ENCODE peak calls at places on chromosomes 5 and 9, in four cellular contexts. One of them, this sample, is unnamed.
A peak's percentile ranks its signal among the peaks of the same experiment; 100 is the strongest.

GRCh38 chr9:4424891-4425290 is 65.4 kb upstream of the SLC1A1 start:
- DNase-seq in BJ: no peak
- DNase-seq in ovary: no peak
- DNase-seq in Calu3: no peak
- DNase-seq in this sample: no peak

GRCh38 chr5:58185397-58186195 is 274.3 kb downstream of the PLK2 start:
- DNase-seq in BJ: no peak
- DNase-seq in ovary: no peak
- DNase-seq in Calu3: peak; percentile 6
- DNase-seq in this sample: no peak

GRCh38 chr9:101592788-101593187 is 2.0 kb downstream of the PPP3R2 start:
- DNase-seq in Calu3: no peak
- DNase-seq in BJ: no peak
- DNase-seq in ovary: no peak
- DNase-seq in this sample: no peak

GRCh38 chr5:126003309-126003708 is 419.9 kb upstream of the GRAMD2B start:
- DNase-seq in Calu3: no peak
- DNase-seq in BJ: peak; percentile 31
- DNase-seq in ovary: peak; percentile 65
- DNase-seq in this sample: peak; percentile 31

GRCh38 chr9:73565833-73566465 is 414.3 kb downstream of the ANXA1 start:
- DNase-seq in BJ: no peak
- DNase-seq in Calu3: peak; percentile 41
- DNase-seq in ovary: no peak
- DNase-seq in this sample: no peak

GRCh38 chr9:125509476-125509875 is 197.5 kb downstream of the MAPKAP1 start:
- DNase-seq in BJ: peak; percentile 53
- DNase-seq in ovary: no peak
- DNase-seq in Calu3: no peak
- DNase-seq in this sample: no peak

GRCh38 chr5:138981131-138981530 is 106.0 kb upstream of the LRRTM2 start:
- DNase-seq in ovary: no peak
- DNase-seq in Calu3: no peak
- DNase-seq in BJ: no peak
- DNase-seq in this sample: no peak

GRCh38 chr9:99345936-99346335 is 123.9 kb downstream of the SEC61B start:
- DNase-seq in Calu3: no peak
- DNase-seq in BJ: no peak
- DNase-seq in ovary: no peak
- DNase-seq in this sample: no peak

GRCh38 chr5:74586831-74587230 is 53.7 kb downstream of the ENC1 start:
- DNase-seq in ovary: no peak
- DNase-seq in BJ: no peak
- DNase-seq in Calu3: no peak
- DNase-seq in this sample: no peak

GRCh38 chr9:100472725-100473261 is at the start of gene TMEFF1:
- DNase-seq in ovary: peak; percentile 15
- DNase-seq in BJ: no peak
- DNase-seq in Calu3: peak; percentile 55
- DNase-seq in this sample: no peak

GRCh38 chr9:4292781-4293180 is 7.1 kb downstream of the GLIS3 start:
- DNase-seq in BJ: no peak
- DNase-seq in ovary: no peak
- DNase-seq in Calu3: no peak
- DNase-seq in this sample: no peak

GRCh38 chr5:149912226-149912864 is 32.2 kb downstream of the PDE6A start:
- DNase-seq in Calu3: no peak
- DNase-seq in BJ: no peak
- DNase-seq in ovary: no peak
- DNase-seq in this sample: no peak

GRCh38 chr5:13659391-13659790 is 285.1 kb downstream of the DNAH5 start:
- DNase-seq in Calu3: no peak
- DNase-seq in BJ: no peak
- DNase-seq in ovary: no peak
- DNase-seq in this sample: no peak

GRCh38 chr5:78345485-78345884 is 14.9 kb upstream of the SCAMP1 start:
- DNase-seq in BJ: no peak
- DNase-seq in ovary: no peak
- DNase-seq in Calu3: no peak
- DNase-seq in this sample: no peak

GRCh38 chr5:106940301-106940846 is 730.4 kb downstream of the EFNA5 start:
- DNase-seq in Calu3: no peak
- DNase-seq in BJ: no peak
- DNase-seq in ovary: no peak
- DNase-seq in this sample: no peak

GRCh38 chr5:93790401-93790800 is 49.0 kb upstream of the POU5F2 start:
- DNase-seq in ovary: no peak
- DNase-seq in BJ: no peak
- DNase-seq in Calu3: no peak
- DNase-seq in this sample: no peak

GRCh38 chr5:169581580-169582227 is 1.9 kb upstream of the SPDL1 start:
- DNase-seq in Calu3: peak; percentile 71
- DNase-seq in ovary: peak; percentile 13
- DNase-seq in BJ: no peak
- DNase-seq in this sample: no peak

GRCh38 chr5:10481241-10481932 is 39.7 kb downstream of the ROPN1L start:
- DNase-seq in Calu3: no peak
- DNase-seq in BJ: no peak
- DNase-seq in ovary: no peak
- DNase-seq in this sample: no peak

GRCh38 chr9:79569814-79570448 is 1.8 kb upstream of the TLE4 start:
- DNase-seq in BJ: no peak
- DNase-seq in Calu3: no peak
- DNase-seq in ovary: no peak
- DNase-seq in this sample: no peak

GRCh38 chr5:80834710-80835109 is 125.5 kb upstream of the RASGRF2 start:
- DNase-seq in BJ: no peak
- DNase-seq in ovary: no peak
- DNase-seq in Calu3: no peak
- DNase-seq in this sample: no peak

GRCh38 chr9:130200038-130200979 is 28.1 kb downstream of the NCS1 start:
- DNase-seq in ovary: no peak
- DNase-seq in Calu3: no peak
- DNase-seq in BJ: no peak
- DNase-seq in this sample: no peak

GRCh38 chr5:43157068-43157467 is 35.0 kb upstream of the NIM1K start:
- DNase-seq in ovary: no peak
- DNase-seq in BJ: no peak
- DNase-seq in Calu3: no peak
- DNase-seq in this sample: no peak

GRCh38 chr5:56534102-56534501 is 281.2 kb upstream of the MAP3K1 start:
- DNase-seq in BJ: no peak
- DNase-seq in Calu3: peak; percentile 71
- DNase-seq in ovary: no peak
- DNase-seq in this sample: no peak

GRCh38 chr5:6393596-6394194 is 15.3 kb upstream of the MED10 start:
- DNase-seq in BJ: no peak
- DNase-seq in Calu3: no peak
- DNase-seq in ovary: no peak
- DNase-seq in this sample: no peak

GRCh38 chr9:114791736-114792135 is 14.1 kb downstream of the TNFSF15 start:
- DNase-seq in Calu3: no peak
- DNase-seq in BJ: no peak
- DNase-seq in ovary: no peak
- DNase-seq in this sample: no peak

GRCh38 chr9:128835246-128836210 is 5.9 kb upstream of the SPOUT1 start:
- DNase-seq in ovary: no peak
- DNase-seq in Calu3: no peak
- DNase-seq in BJ: no peak
- DNase-seq in this sample: no peak

GRCh38 chr5:132497488-132497997 is 7.0 kb upstream of the IRF1 start:
- DNase-seq in Calu3: peak; percentile 83
- DNase-seq in ovary: peak; percentile 76
- DNase-seq in BJ: peak; percentile 76
- DNase-seq in this sample: peak; percentile 79

GRCh38 chr5:33781286-33781685 is 110.5 kb downstream of the ADAMTS12 start:
- DNase-seq in ovary: no peak
- DNase-seq in BJ: peak; percentile 29
- DNase-seq in Calu3: no peak
- DNase-seq in this sample: no peak

GRCh38 chr9:96031366-96031824 is 155.9 kb downstream of the ERCC6L2 start:
- DNase-seq in Calu3: peak; percentile 6
- DNase-seq in BJ: no peak
- DNase-seq in ovary: no peak
- DNase-seq in this sample: no peak

GRCh38 chr9:19371942-19372341 is 8.1 kb downstream of the RPS6 start:
- DNase-seq in ovary: no peak
- DNase-seq in Calu3: no peak
- DNase-seq in BJ: no peak
- DNase-seq in this sample: no peak

GRCh38 chr5:159038907-159039306 is 60.8 kb downstream of the EBF1 start:
- DNase-seq in ovary: no peak
- DNase-seq in BJ: peak; percentile 59
- DNase-seq in Calu3: no peak
- DNase-seq in this sample: no peak

GRCh38 chr5:36160617-36161016 is 8.7 kb downstream of the SKP2 start:
- DNase-seq in BJ: no peak
- DNase-seq in Calu3: no peak
- DNase-seq in ovary: no peak
- DNase-seq in this sample: no peak

GRCh38 chr5:17620627-17621026 is 10.4 kb downstream of the TAF11L12 start:
- DNase-seq in BJ: no peak
- DNase-seq in ovary: no peak
- DNase-seq in Calu3: no peak
- DNase-seq in this sample: no peak
- TF ChIP-seq CTCF in BJ: peak; percentile 3
- TF ChIP-seq CTCF in ovary: no peak
- TF ChIP-seq CTCF in Calu3: no peak
- TF ChIP-seq CTCF in this sample: no peak

GRCh38 chr9:33447404-33448158 is at the start of gene AQP3:
- DNase-seq in Calu3: peak; percentile 70
- DNase-seq in BJ: no peak
- DNase-seq in ovary: peak; percentile 51
- DNase-seq in this sample: no peak
- TF ChIP-seq CTCF in Calu3: no peak
- TF ChIP-seq CTCF in BJ: no peak
- TF ChIP-seq CTCF in ovary: no peak
- TF ChIP-seq CTCF in this sample: no peak

GRCh38 chr9:104802906-104803305 is 39.0 kb downstream of the NIPSNAP3B start:
- DNase-seq in ovary: no peak
- DNase-seq in BJ: no peak
- DNase-seq in Calu3: no peak
- DNase-seq in this sample: no peak

GRCh38 chr9:104810421-104811339 is 46.8 kb downstream of the NIPSNAP3B start:
- DNase-seq in ovary: no peak
- DNase-seq in BJ: no peak
- DNase-seq in Calu3: peak; percentile 35
- DNase-seq in this sample: no peak

GRCh38 chr9:104805441-104805840 is 41.5 kb downstream of the NIPSNAP3B start:
- DNase-seq in BJ: no peak
- DNase-seq in ovary: no peak
- DNase-seq in Calu3: no peak
- DNase-seq in this sample: no peak

DNA sequence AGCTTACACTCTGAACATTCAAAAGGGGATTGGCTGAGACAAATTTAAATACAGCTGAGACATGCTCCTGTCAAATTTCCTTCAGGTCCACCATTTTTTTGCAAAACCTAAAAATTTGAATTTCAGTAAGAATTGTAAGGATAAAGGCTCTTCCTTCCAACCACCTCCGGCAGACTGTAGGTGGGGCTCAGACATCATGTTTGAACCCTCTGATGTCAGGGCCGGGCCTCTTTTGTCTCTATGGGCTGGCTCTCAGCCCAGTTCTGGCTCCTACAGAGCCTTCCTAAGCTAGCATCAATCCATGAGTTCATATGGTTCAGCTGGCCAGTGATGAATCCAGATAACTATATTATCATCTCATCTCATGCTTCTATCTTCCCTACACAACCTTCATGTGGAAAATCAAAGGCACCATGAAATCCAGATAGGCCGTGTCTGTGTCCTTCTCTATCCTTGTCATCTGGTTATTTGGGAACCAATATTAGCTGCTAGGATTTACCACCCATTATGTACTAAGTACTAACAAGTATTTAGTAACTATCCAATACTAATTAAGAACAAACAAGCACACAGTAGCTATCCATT is 44.2 kb downstream of the NIPSNAP3B start:
- DNase-seq in BJ: no peak
- DNase-seq in ovary: peak; percentile 24
- DNase-seq in Calu3: peak; percentile 8
- DNase-seq in this sample: no peak
- TF ChIP-seq CTCF in BJ: peak; percentile 43
- TF ChIP-seq CTCF in ovary: no peak
- TF ChIP-seq CTCF in Calu3: no peak
- TF ChIP-seq CTCF in this sample: peak; percentile 25

GRCh38 chr5:134581241-134581981 is 51.2 kb downstream of the SAR1B start:
- DNase-seq in ovary: no peak
- DNase-seq in BJ: no peak
- DNase-seq in Calu3: no peak
- DNase-seq in this sample: no peak
- TF ChIP-seq CTCF in ovary: no peak
- TF ChIP-seq CTCF in BJ: no peak
- TF ChIP-seq CTCF in Calu3: no peak
- TF ChIP-seq CTCF in this sample: no peak

GRCh38 chr9:22986556-22986955 is 539.9 kb downstream of the DMRTA1 start:
- DNase-seq in ovary: no peak
- DNase-seq in BJ: no peak
- DNase-seq in Calu3: no peak
- DNase-seq in this sample: no peak
- TF ChIP-seq CTCF in ovary: no peak
- TF ChIP-seq CTCF in BJ: no peak
- TF ChIP-seq CTCF in Calu3: no peak
- TF ChIP-seq CTCF in this sample: no peak

DNA sequence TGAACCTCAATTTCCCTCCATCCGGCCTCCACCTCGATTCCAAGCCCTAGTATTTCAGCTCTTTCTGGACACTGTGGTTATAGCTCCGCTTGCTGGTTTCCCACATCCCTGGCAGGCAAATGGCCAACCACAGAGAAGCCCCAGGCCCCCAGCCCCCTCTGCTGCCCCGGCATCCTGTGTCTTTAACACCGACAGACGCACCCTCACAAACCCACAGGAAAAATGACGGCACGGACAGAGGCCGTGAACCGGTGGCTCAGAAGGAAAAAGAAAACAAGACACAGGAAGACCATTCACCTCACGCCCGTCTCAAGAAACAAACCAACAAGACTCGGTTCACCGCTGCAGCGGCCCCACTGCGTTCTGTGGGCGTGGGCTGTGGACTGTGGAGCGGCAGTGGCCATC is 1.5 kb upstream of the CLIC3 start:
- DNase-seq in BJ: no peak
- DNase-seq in Calu3: no peak
- DNase-seq in ovary: no peak
- DNase-seq in this sample: no peak
- TF ChIP-seq CTCF in BJ: no peak
- TF ChIP-seq CTCF in Calu3: no peak
- TF ChIP-seq CTCF in ovary: no peak
- TF ChIP-seq CTCF in this sample: no peak

GRCh38 chr9:21078702-21079101 is 960 bp upstream of the IFNB1 start:
- DNase-seq in Calu3: no peak
- DNase-seq in ovary: no peak
- DNase-seq in BJ: no peak
- DNase-seq in this sample: no peak
- TF ChIP-seq CTCF in Calu3: no peak
- TF ChIP-seq CTCF in ovary: no peak
- TF ChIP-seq CTCF in BJ: no peak
- TF ChIP-seq CTCF in this sample: peak; percentile 14

This sample was measured in HFF-Myc.